ENCODE peak calls at places on chromosomes 12 and 14, in eight cellular contexts. L is HepG2; O is vagina; C is suprapubic skin; W is prostate gland; B is fibroblast of lung; Q is upper lobe of left lung; K is CD8-positive, alpha-beta memory T cell. X is an unnamed sample.

GRCh38 chr12:42705863-42706262 is 116.3 kb upstream of the PRICKLE1 start:
- DNase-seq in L (no peak), C (peak; percentile 78), Q (no peak), W (no peak), K (no peak), O (no peak), B (peak; percentile 99), X (peak; percentile 57)

GRCh38 chr12:112599871-112600270 is 181.1 kb downstream of the PTPN11 start:
- DNase-seq in O (no peak), Q (no peak), L (peak; percentile 90), C (no peak), B (no peak), W (no peak), K (no peak), X (no peak)

GRCh38 chr12:102948941-102949352 is 8.5 kb upstream of the ASCL1 start:
- DNase-seq in Q (no peak), O (no peak), B (peak; percentile 6), K (peak; percentile 38), W (no peak), C (no peak), L (peak; percentile 10), X (peak; percentile 41)

GRCh38 chr12:127272864-127273263 is 994.1 kb upstream of the TMEM132C start:
- DNase-seq in O (no peak), L (no peak), Q (no peak), C (no peak), K (no peak), B (peak; percentile 99), W (no peak), X (no peak)

GRCh38 chr14:53772936-53773335 is 183.7 kb downstream of the BMP4 start:
- DNase-seq in K (no peak), L (no peak), B (no peak), C (no peak), W (no peak), O (no peak), Q (no peak), X (no peak)

GRCh38 chr12:92987362-92987761 is 58.3 kb upstream of the EEA1 start:
- DNase-seq in O (no peak), W (peak; percentile 58), C (no peak), K (peak; percentile 51), L (peak; percentile 78), Q (no peak), B (peak; percentile 62), X (peak; percentile 34)

GRCh38 chr12:18578191-18578590 is 159.6 kb downstream of the PLCZ1 start:
- DNase-seq in K (no peak), B (peak; percentile 42), W (no peak), O (no peak), L (no peak), Q (no peak), C (no peak), X (no peak)

GRCh38 chr12:57765003-57765697 is 1.7 kb downstream of the CYP27B1 start:
- DNase-seq in B (peak; percentile 28), Q (peak; percentile 90), C (no peak), O (no peak), K (peak; percentile 50), L (peak; percentile 40), W (no peak), X (peak; percentile 38)

GRCh38 chr12:8501720-8502119 is 11.6 kb upstream of the CLEC4D start:
- DNase-seq in W (no peak), O (no peak), L (no peak), B (no peak), C (no peak), K (no peak), Q (no peak), X (no peak)

GRCh38 chr12:12267801-12268200 is 957 bp upstream of the LRP6 start:
- DNase-seq in Q (no peak), O (no peak), W (no peak), B (no peak), K (peak; percentile 4), C (no peak), L (no peak), X (no peak)

GRCh38 chr12:2624543-2625266 is 170.1 kb upstream of the FKBP4 start:
- DNase-seq in K (no peak), L (no peak), O (no peak), W (no peak), C (no peak), Q (peak; percentile 34), B (no peak), X (no peak)

GRCh38 chr14:65790185-65790815 is 377.8 kb downstream of the FUT8 start:
- DNase-seq in L (no peak), B (no peak), K (no peak), W (no peak), C (no peak), Q (no peak), O (no peak), X (no peak)

GRCh38 chr14:35159742-35160409 is 37.5 kb downstream of the PRORP start:
- DNase-seq in W (no peak), O (no peak), Q (no peak), K (no peak), L (peak; percentile 94), B (peak; percentile 95), C (no peak), X (no peak)

GRCh38 chr14:79568566-79568965 is 642.7 kb downstream of the DIO2 start:
- DNase-seq in B (peak; percentile 85), O (no peak), L (no peak), K (no peak), W (no peak), C (no peak), Q (no peak), X (no peak)

GRCh38 chr12:120693848-120694247 is 6.9 kb downstream of the MLEC start:
- DNase-seq in O (no peak), Q (no peak), L (no peak), W (no peak), K (no peak), C (no peak), B (no peak), X (no peak)
- H3K4me3 ChIP-seq in O (no peak overlapping the region), Q (no peak overlapping the region), L (no peak overlapping the region), W (no peak overlapping the region), K (no peak overlapping the region), C (no peak overlapping the region), B (no peak overlapping the region), X (no peak overlapping the region)

DNA sequence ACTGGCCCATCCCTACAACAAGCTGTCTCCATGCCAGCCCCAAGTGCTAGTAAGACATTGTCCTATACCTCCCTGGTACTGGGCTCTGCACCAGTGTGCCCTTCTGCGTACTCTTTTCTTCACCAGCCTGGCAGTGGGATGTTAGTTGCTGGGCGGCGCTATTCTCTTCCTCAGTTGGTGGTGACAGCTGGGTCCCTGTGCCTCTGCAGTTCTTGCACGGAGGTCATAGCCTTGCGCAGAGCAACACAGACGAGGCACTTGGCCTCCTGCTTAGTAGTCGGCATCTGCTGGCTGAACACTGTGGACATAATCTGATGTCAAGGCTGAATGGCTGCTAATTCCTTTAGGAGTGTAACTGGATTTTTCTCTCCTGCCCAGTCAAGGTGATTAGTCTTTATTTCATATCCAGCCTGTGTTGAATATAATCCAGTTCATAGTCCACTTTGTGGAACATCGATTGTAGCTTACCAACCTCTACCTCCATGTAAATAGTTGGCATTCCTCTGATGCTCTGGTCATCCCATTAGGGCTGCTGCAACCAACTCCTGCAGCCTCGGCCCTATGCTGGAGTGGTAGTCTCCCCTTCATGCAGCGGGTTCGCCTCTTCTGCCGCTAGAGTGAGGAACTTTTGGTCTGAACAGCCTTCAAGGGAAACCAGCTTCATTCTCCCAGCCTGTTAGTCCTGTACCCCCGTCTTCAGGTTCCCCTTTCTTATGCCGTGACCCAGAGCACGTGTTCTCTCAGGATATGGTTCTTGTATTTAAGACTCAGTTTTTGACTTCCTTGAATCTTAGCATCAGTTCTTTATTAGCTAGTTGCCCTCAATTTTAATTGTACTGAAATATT is 32.9 kb downstream of the ZNF664 start:
- DNase-seq in Q (no peak), O (no peak), B (no peak), L (peak; percentile 21), W (no peak), C (no peak), K (peak; percentile 2), X (no peak)
- H3K4me1 ChIP-seq in Q (peaks cover 46% of the 10 kb centered on the region), O (peaks cover 23% of the 10 kb centered on the region), B (no peaks in the 10 kb centered on the region), L (peaks cover 7% of the 10 kb centered on the region), W (no peaks in the 10 kb centered on the region), C (peaks cover 12% of the 10 kb centered on the region), K (peaks cover 25% of the 10 kb centered on the region), X (peaks cover 26% of the 10 kb centered on the region)

GRCh38 chr14:101367421-101368261 is 193.7 kb upstream of the DIO3 start:
- DNase-seq in B (no peak), L (no peak), O (peak; percentile 94), C (no peak), W (no peak), K (no peak), Q (peak; percentile 73), X (no peak)

GRCh38 chr14:101369916-101370592 is 191.2 kb upstream of the DIO3 start:
- DNase-seq in C (no peak), O (peak; percentile 84), K (no peak), Q (peak; percentile 29), L (no peak), W (no peak), B (no peak), X (no peak)

GRCh38 chr14:101369194-101369915 is 191.9 kb upstream of the DIO3 start:
- DNase-seq in Q (peak; percentile 82), K (no peak), B (no peak), L (no peak), C (no peak), O (peak; percentile 70), W (no peak), X (no peak)

GRCh38 chr14:101370593-101371569 is 190.4 kb upstream of the DIO3 start:
- DNase-seq in Q (no peak), B (no peak), K (no peak), W (no peak), O (peak; percentile 95), L (no peak), C (no peak), X (no peak)

DNA sequence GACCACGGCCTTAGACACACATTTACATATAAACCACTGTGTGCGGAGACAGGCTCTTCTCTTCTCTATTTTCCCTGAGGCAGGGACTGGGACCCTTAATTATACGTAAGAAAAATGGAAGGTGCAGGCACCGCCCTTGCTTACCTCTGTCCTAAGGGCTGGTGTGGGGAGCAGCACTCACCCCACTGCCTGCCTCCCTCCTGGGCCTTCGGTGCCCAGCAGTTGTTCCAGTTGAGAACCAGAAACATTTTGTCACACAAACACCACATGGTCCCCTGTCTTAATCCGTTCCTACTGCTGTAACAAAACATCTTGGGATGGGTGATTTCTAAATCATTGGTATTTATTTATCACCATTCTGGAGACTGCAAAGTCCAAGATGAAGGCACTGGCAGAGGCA is 192.7 kb upstream of the DIO3 start:
- DNase-seq in W (no peak), Q (no peak), C (no peak), B (no peak), L (no peak), K (no peak), O (no peak), X (no peak)
- H3K4me3 ChIP-seq in W (no peak overlapping the region), Q (no peak overlapping the region), C (no peak overlapping the region), B (no peak overlapping the region), L (no peak overlapping the region), K (no peak overlapping the region), O (no peak overlapping the region), X (no peak overlapping the region)

GRCh38 chr12:45763381-45763780 is 33.9 kb downstream of the ARID2 start:
- DNase-seq in C (no peak), Q (no peak), B (no peak), L (peak; percentile 60), O (no peak), W (no peak), K (no peak), X (no peak)

GRCh38 chr12:45773734-45774133 is 44.2 kb downstream of the ARID2 start:
- DNase-seq in Q (no peak), C (no peak), W (no peak), L (no peak), B (no peak), K (no peak), O (no peak), X (no peak)

GRCh38 chr12:45762185-45763110 is 32.9 kb downstream of the ARID2 start:
- DNase-seq in B (peak; percentile 52), K (peak; percentile 6), O (no peak), C (no peak), Q (no peak), L (peak; percentile 28), W (peak; percentile 23), X (no peak)

GRCh38 chr12:45768194-45768593 is 38.7 kb downstream of the ARID2 start:
- DNase-seq in B (no peak), K (no peak), C (no peak), Q (no peak), W (no peak), O (no peak), L (no peak), X (no peak)
- H3K4me1 ChIP-seq in B (no peaks in the 10 kb centered on the region), K (peaks cover 10% of the 10 kb centered on the region), C (peaks cover 23% of the 10 kb centered on the region), Q (no peaks in the 10 kb centered on the region), W (no peaks in the 10 kb centered on the region), O (no peaks in the 10 kb centered on the region), L (peaks cover 6% of the 10 kb centered on the region), X (peaks cover 7% of the 10 kb centered on the region)